ENCODE peak calls at places on chromosomes 7 and 10, in five cellular contexts. C is mucosa of gallbladder; G is H54; S is lung microvascular endothelial cell; D is stimulated activated CD4-positive, alpha-beta T cell treated with anti-CD3 and anti-CD28 coated beads, Interleukin-15, amount 100 ng/mL, for 24 hours. R is an unnamed sample.
A peak's percentile ranks its signal among the peaks of the same experiment; 100 is the strongest.

GRCh38 chr10:59907918-59908807 is 1.8 kb upstream of the CCDC6 start:
- DNase-seq in C (peak; percentile 68), G (peak; percentile 47), S (peak; percentile 82), D (peak; percentile 68), R (no peak)

GRCh38 chr10:7686351-7687171 is 16.6 kb upstream of the ITIH2 start:
- DNase-seq in C (peak; percentile 34), G (no peak), S (no peak), D (no peak), R (no peak)

GRCh38 chr10:125661942-125662515 is 20.9 kb downstream of the TEX36 start:
- DNase-seq in C (no peak), G (peak; percentile 43), S (no peak), D (no peak), R (no peak)

GRCh38 chr7:36283171-36283570 is 106.5 kb upstream of the ANLN start:
- DNase-seq in C (no peak), G (no peak), S (no peak), D (peak; percentile 20), R (no peak)

GRCh38 chr7:153393666-153394065 is 634.1 kb downstream of the ACTR3B start:
- DNase-seq in C (no peak), G (no peak), S (no peak), D (no peak), R (no peak)

GRCh38 chr10:79152423-79152817 is 83.7 kb downstream of the ZMIZ1 start:
- DNase-seq in C (no peak), G (no peak), S (no peak), D (no peak), R (no peak)

GRCh38 chr10:15399060-15399661 is 28.1 kb upstream of the FAM171A1 start:
- DNase-seq in C (peak; percentile 23), G (no peak), S (no peak), D (no peak), R (no peak)

GRCh38 chr10:54133201-54133600 is 667.8 kb downstream of the PCDH15 start:
- DNase-seq in C (no peak), G (no peak), S (no peak), D (no peak), R (no peak)

GRCh38 chr7:91551377-91552175 is 287.3 kb downstream of the FZD1 start:
- DNase-seq in C (no peak), G (no peak), S (peak; percentile 66), D (no peak), R (no peak)

GRCh38 chr7:75962607-75963382 is 31.6 kb downstream of the TMEM120A start:
- DNase-seq in C (no peak), G (no peak), S (peak; percentile 59), D (no peak), R (no peak)

GRCh38 chr10:25059990-25060389 is 43.6 kb downstream of the THNSL1 start:
- DNase-seq in C (peak; percentile 77), G (peak; percentile 58), S (peak; percentile 62), D (no peak), R (no peak)

GRCh38 chr7:131336956-131337355 is 9.3 kb downstream of the MKLN1 start:
- DNase-seq in C (no peak), G (no peak), S (peak; percentile 28), D (no peak), R (no peak)

GRCh38 chr7:157404845-157405481 is 68.2 kb downstream of the DNAJB6 start:
- DNase-seq in C (peak; percentile 34), G (peak; percentile 85), S (peak; percentile 87), D (peak; percentile 74), R (no peak)

GRCh38 chr7:192035-192649 is at the start of gene FAM20C:
- DNase-seq in C (peak; percentile 85), G (peak; percentile 99), S (peak; percentile 78), D (peak; percentile 68), R (peak; percentile 16)

GRCh38 chr7:77450054-77450453 is 33.9 kb upstream of the GSAP start:
- DNase-seq in C (no peak), G (no peak), S (no peak), D (no peak), R (no peak)

R was measured in effector CD8-positive, alpha-beta T cell.